ENCODE peak calls at places on chromosome 15, in six cellular contexts. One of them, this sample, is unnamed.

GRCh38 chr15:62719316-62719715 is 323.2 kb upstream of the TPM1 start:
- DNase-seq in uterus: no peak
- DNase-seq in small intestine: no peak
- DNase-seq in Peyer's patch: no peak
- DNase-seq in brain microvascular endothelial cell: peak; percentile 4
- DNase-seq in adrenal gland: no peak
- DNase-seq in this sample: no peak

GRCh38 chr15:63251701-63252100 is 25.7 kb upstream of the APH1B start:
- DNase-seq in adrenal gland: no peak
- DNase-seq in Peyer's patch: no peak
- DNase-seq in brain microvascular endothelial cell: no peak
- DNase-seq in small intestine: no peak
- DNase-seq in uterus: no peak
- DNase-seq in this sample: no peak

GRCh38 chr15:57035664-57036063 is 117.2 kb downstream of the TCF12 start:
- DNase-seq in adrenal gland: no peak
- DNase-seq in uterus: no peak
- DNase-seq in Peyer's patch: no peak
- DNase-seq in small intestine: no peak
- DNase-seq in brain microvascular endothelial cell: no peak
- DNase-seq in this sample: peak; percentile 79

GRCh38 chr15:81160312-81161214 is 26.5 kb downstream of the CFAP161 start:
- DNase-seq in uterus: peak; percentile 79
- DNase-seq in adrenal gland: peak; percentile 38
- DNase-seq in brain microvascular endothelial cell: peak; percentile 67
- DNase-seq in small intestine: no peak
- DNase-seq in Peyer's patch: no peak
- DNase-seq in this sample: no peak

GRCh38 chr15:34994925-34995324 is 6.8 kb upstream of the ZNF770 start:
- DNase-seq in Peyer's patch: no peak
- DNase-seq in small intestine: no peak
- DNase-seq in brain microvascular endothelial cell: no peak
- DNase-seq in adrenal gland: no peak
- DNase-seq in uterus: no peak
- DNase-seq in this sample: no peak

GRCh38 chr15:42707068-42707467 is 29.9 kb downstream of the CDAN1 start:
- DNase-seq in brain microvascular endothelial cell: no peak
- DNase-seq in uterus: no peak
- DNase-seq in small intestine: no peak
- DNase-seq in adrenal gland: no peak
- DNase-seq in Peyer's patch: no peak
- DNase-seq in this sample: no peak

GRCh38 chr15:48928877-48929538 is 34.7 kb downstream of the SHC4 start:
- DNase-seq in small intestine: no peak
- DNase-seq in brain microvascular endothelial cell: peak; percentile 29
- DNase-seq in uterus: no peak
- DNase-seq in adrenal gland: no peak
- DNase-seq in Peyer's patch: no peak
- DNase-seq in this sample: no peak

GRCh38 chr15:28456476-28457395 is 76.0 kb downstream of the GOLGA8G start:
- DNase-seq in brain microvascular endothelial cell: no peak
- DNase-seq in uterus: no peak
- DNase-seq in adrenal gland: no peak
- DNase-seq in small intestine: peak; percentile 0
- DNase-seq in Peyer's patch: peak; percentile 50
- DNase-seq in this sample: peak; percentile 62

GRCh38 chr15:92820233-92821021 is 79.7 kb upstream of the CHD2 start:
- DNase-seq in Peyer's patch: peak; percentile 93
- DNase-seq in uterus: peak; percentile 90
- DNase-seq in brain microvascular endothelial cell: peak; percentile 86
- DNase-seq in small intestine: peak; percentile 94
- DNase-seq in adrenal gland: peak; percentile 92
- DNase-seq in this sample: peak; percentile 97
- H3K27ac ChIP-seq in Peyer's patch: peak overlapping the region; percentile 77
- H3K27ac ChIP-seq in uterus: peak overlapping the region; percentile 82
- H3K27ac ChIP-seq in brain microvascular endothelial cell: peak overlapping the region; percentile 73
- H3K27ac ChIP-seq in small intestine: peak overlapping the region; percentile 92
- H3K27ac ChIP-seq in adrenal gland: peak overlapping the region; percentile 74
- H3K27ac ChIP-seq in this sample: peak overlapping the region; percentile 99

DNA sequence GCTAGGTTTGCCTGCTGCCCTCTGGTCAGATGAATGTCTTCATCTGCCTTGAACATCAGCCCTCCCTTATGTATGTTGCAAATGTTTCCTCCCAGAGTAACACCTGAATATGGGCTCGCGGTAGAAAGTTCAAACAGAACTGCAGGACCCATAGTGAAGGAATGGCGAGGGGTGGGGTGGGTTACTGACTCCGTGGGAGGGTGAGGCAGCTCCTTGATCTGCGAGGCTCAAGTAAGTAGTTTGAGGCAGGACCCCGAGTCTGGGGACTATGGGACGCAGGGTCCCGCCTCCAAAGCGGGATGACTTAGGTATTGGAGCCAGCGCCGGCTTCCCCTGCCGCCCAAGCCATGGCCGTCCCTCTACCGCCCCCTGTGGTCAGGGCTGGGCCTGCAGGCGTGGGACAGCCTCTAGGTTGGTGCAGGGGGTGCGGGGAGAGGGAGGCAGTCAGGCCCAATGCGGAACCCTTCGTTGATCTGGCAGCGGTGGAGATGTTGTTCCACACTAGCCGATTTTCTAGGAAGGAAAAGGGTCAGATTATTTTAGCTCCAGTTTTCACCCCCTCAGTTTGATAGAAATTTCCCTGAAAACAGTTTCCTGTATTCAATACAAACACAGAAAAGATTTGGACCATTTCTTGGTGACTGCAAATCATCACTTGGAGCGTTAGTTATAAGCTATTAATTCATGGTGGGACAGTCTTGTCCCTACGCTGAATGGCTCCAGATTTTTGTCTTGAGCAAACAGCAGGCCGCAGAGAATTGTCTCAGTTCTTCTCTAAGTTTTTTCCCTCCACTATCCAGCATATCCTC is 72.3 kb downstream of the CORO2B start:
- DNase-seq in brain microvascular endothelial cell: no peak
- DNase-seq in uterus: no peak
- DNase-seq in adrenal gland: peak; percentile 74
- DNase-seq in small intestine: peak; percentile 43
- DNase-seq in Peyer's patch: peak; percentile 74
- DNase-seq in this sample: peak; percentile 99
- H3K4me3 ChIP-seq in brain microvascular endothelial cell: no peak overlapping the region
- H3K4me3 ChIP-seq in uterus: no peak overlapping the region
- H3K4me3 ChIP-seq in adrenal gland: no peak overlapping the region
- H3K4me3 ChIP-seq in small intestine: no peak overlapping the region
- H3K4me3 ChIP-seq in Peyer's patch: no peak overlapping the region
- H3K4me3 ChIP-seq in this sample: no peak overlapping the region

GRCh38 chr15:90563460-90563859 is 33.7 kb downstream of the CRTC3 start:
- DNase-seq in brain microvascular endothelial cell: no peak
- DNase-seq in uterus: no peak
- DNase-seq in small intestine: no peak
- DNase-seq in Peyer's patch: no peak
- DNase-seq in adrenal gland: no peak
- DNase-seq in this sample: no peak
- H3K27ac ChIP-seq in brain microvascular endothelial cell: no peak overlapping the region
- H3K27ac ChIP-seq in uterus: no peak overlapping the region
- H3K27ac ChIP-seq in small intestine: no peak overlapping the region
- H3K27ac ChIP-seq in Peyer's patch: peak overlapping the region; percentile 63
- H3K27ac ChIP-seq in adrenal gland: no peak overlapping the region
- H3K27ac ChIP-seq in this sample: no peak overlapping the region

GRCh38 chr15:40105517-40106202 is 3.0 kb downstream of the BMF start:
- DNase-seq in small intestine: no peak
- DNase-seq in Peyer's patch: peak; percentile 52
- DNase-seq in brain microvascular endothelial cell: no peak
- DNase-seq in adrenal gland: no peak
- DNase-seq in uterus: peak; percentile 25
- DNase-seq in this sample: no peak

GRCh38 chr15:40108061-40108854 is 421 bp downstream of the BMF start:
- DNase-seq in adrenal gland: peak; percentile 71
- DNase-seq in Peyer's patch: peak; percentile 61
- DNase-seq in uterus: peak; percentile 81
- DNase-seq in small intestine: peak; percentile 23
- DNase-seq in brain microvascular endothelial cell: no peak
- DNase-seq in this sample: peak; percentile 78

GRCh38 chr15:40104865-40105516 is 3.7 kb downstream of the BMF start:
- DNase-seq in adrenal gland: peak; percentile 93
- DNase-seq in uterus: peak; percentile 94
- DNase-seq in Peyer's patch: peak; percentile 92
- DNase-seq in small intestine: peak; percentile 85
- DNase-seq in brain microvascular endothelial cell: peak; percentile 73
- DNase-seq in this sample: peak; percentile 98

GRCh38 chr15:40104296-40104864 is 4.3 kb downstream of the BMF start:
- DNase-seq in uterus: peak; percentile 19
- DNase-seq in small intestine: no peak
- DNase-seq in Peyer's patch: peak; percentile 48
- DNase-seq in adrenal gland: no peak
- DNase-seq in brain microvascular endothelial cell: no peak
- DNase-seq in this sample: no peak

DNA sequence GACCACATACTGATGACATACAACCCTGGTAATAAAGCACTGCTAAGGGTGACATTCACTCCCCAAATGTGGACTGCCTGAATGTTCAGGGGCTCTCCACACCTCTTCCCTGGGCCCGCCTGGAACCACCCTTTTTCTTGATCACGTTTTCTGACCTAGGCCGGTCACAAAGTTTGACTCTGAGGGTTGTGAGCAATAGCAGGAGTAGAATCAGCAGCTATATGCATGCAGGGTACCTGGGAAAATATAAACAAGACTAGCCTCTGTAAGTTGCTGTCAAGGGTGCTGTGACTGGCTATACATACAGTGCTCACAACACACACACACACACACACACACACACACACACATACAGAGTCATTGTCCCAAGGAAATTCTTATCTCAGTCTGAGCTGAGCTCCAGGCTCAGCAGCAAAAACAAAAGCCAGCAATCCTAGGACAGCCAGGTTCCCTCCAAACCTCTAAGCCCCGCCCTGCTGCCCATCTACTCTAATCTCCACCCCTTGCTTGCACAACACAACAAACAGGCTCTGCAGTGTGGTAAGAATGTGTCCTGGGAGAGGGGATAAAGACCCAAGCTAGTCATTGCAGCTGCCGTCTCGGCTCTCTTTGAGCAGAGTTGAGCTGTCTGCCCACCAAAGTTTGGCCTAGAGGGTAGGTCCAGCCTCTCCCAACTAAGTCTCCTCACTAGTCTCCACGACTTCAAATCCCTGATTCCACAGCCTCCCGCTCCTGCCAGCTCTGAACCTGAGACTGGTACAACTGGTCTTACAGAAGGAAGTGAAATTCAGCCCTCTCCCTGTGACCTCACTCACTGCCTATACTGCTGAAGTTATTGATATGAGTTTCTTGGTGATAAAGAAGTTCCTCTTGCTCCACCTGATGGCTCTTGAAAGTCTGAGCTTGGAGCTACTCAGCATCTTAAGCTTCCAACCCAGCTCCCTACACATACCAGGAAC is 2.2 kb downstream of the BMF start:
- DNase-seq in brain microvascular endothelial cell: no peak
- DNase-seq in Peyer's patch: peak; percentile 67
- DNase-seq in adrenal gland: peak; percentile 76
- DNase-seq in uterus: peak; percentile 86
- DNase-seq in small intestine: peak; percentile 89
- DNase-seq in this sample: peak; percentile 95
- H3K4me3 ChIP-seq in brain microvascular endothelial cell: no peak overlapping the region
- H3K4me3 ChIP-seq in Peyer's patch: peak overlapping the region; percentile 95
- H3K4me3 ChIP-seq in adrenal gland: no peak overlapping the region
- H3K4me3 ChIP-seq in uterus: no peak overlapping the region
- H3K4me3 ChIP-seq in small intestine: peak overlapping the region; percentile 13
- H3K4me3 ChIP-seq in this sample: peak overlapping the region; percentile 94

DNA sequence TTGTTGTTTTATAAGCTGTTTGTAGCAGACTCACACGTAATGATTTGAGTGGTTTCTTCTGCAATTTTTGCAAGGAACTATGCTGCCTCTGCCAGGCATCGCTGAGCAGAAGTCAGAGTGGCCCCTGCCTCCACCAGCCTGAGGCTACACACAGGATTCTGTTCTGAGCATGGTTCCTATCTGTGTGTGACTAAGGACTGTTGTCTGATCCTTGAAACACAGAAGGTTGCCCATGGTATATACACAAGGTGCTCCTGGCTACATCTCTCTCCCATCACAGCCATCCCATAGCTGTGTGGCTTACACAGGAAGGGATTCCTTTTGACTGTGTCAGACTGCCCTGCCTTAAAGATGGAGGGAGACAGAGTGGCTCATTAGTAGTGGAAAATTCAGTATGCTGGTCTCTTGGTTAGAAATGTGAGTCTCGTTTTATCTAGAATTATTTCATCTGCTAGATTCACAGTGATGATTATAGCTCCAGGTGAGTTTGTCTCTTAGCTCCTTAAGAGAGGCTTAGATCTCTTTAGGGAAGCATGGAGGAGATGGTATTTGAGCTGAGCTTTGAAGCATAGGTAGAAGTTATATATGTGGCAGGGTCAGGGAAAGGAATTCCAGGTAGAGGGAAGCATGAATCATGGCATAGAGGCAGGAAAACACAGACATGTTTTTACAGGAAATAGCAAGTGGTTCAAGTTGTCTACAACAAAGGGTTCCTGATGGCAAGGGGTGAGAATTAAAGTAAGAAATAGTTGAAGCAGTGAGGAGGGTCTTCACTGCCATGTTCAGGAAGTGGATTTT is 37.5 kb downstream of the SNAPC5 start:
- DNase-seq in Peyer's patch: no peak
- DNase-seq in adrenal gland: no peak
- DNase-seq in brain microvascular endothelial cell: peak; percentile 30
- DNase-seq in small intestine: no peak
- DNase-seq in uterus: no peak
- DNase-seq in this sample: no peak
- H3K27ac ChIP-seq in Peyer's patch: no peak overlapping the region
- H3K27ac ChIP-seq in adrenal gland: no peak overlapping the region
- H3K27ac ChIP-seq in brain microvascular endothelial cell: no peak overlapping the region
- H3K27ac ChIP-seq in small intestine: no peak overlapping the region
- H3K27ac ChIP-seq in uterus: no peak overlapping the region
- H3K27ac ChIP-seq in this sample: no peak overlapping the region

DNA sequence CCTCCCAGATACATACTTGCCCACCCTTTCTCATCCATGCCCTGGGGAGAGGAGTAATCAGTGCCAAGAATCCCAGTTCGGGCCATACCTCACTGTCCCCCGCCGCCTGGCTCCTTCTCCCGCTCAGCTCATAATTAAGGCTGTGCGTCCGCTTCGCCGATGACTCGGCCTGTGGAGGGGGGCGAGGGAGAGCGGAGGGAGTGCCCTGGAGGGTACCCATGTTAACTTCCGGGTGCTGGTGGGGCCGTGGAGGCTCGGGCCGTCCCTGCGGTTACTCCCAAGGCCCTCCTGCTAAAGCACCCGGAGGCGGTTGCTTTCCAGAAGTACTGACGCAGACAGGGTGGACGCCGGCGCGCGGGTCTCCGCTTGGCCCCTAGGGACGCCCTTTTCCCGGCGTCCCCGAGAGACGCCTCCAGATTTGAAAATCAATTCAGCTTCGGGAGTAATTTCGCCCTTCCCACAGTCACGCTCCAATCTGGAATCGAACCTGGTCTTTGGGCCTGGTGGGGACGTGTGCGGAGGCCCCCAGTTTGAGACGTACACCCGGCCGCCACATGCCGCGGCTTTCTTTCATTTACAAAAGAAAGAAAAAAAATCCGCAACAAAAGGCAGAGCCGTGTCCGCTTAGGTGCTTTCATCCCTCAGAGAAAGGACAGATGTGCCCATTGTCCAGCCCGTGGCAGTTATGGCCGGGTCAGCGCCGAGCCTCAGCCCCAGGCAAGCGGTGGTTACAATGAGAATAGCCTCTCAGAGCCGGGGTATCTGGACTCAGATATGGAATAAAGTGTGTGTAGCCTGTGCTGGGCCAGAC is 1.0 kb upstream of the ONECUT1 start:
- DNase-seq in brain microvascular endothelial cell: no peak
- DNase-seq in small intestine: no peak
- DNase-seq in adrenal gland: no peak
- DNase-seq in Peyer's patch: peak; percentile 46
- DNase-seq in uterus: no peak
- DNase-seq in this sample: peak; percentile 83
- H3K4me3 ChIP-seq in brain microvascular endothelial cell: peak overlapping the region; percentile 50
- H3K4me3 ChIP-seq in small intestine: peak overlapping the region; percentile 59
- H3K4me3 ChIP-seq in adrenal gland: no peak overlapping the region
- H3K4me3 ChIP-seq in Peyer's patch: peak overlapping the region; percentile 51
- H3K4me3 ChIP-seq in uterus: no peak overlapping the region
- H3K4me3 ChIP-seq in this sample: peak overlapping the region; percentile 71